ENCODE peak calls at places on chromosomes 7 and 10, in four cellular contexts. N is GM23248, M is aorta, E is Panc1. Q is an unnamed sample.
A peak's percentile ranks its signal among the peaks of the same experiment; 100 is the strongest.

GRCh38 chr7:128810473-128810872 is 18.7 kb downstream of the CCDC136 start:
- DNase-seq in N (peak; percentile 66), M (no peak), E (no peak), Q (no peak)

GRCh38 chr10:123496336-123496735 is 169.8 kb upstream of the GPR26 start:
- DNase-seq in N (peak; percentile 7), M (no peak), E (no peak), Q (no peak)

GRCh38 chr10:89120931-89121907 is 85.9 kb downstream of the CH25H start:
- DNase-seq in N (no peak), M (no peak), E (no peak), Q (no peak)

GRCh38 chr10:25017247-25017590 is 807 bp downstream of the THNSL1 start:
- DNase-seq in N (peak; percentile 40), M (no peak), E (no peak), Q (no peak)

GRCh38 chr7:151113344-151114150 is 27.3 kb downstream of the AGAP3 start:
- DNase-seq in N (peak; percentile 51), M (no peak), E (no peak), Q (no peak)

GRCh38 chr10:43117031-43117776 is 21.0 kb upstream of the CSGALNACT2 start:
- DNase-seq in N (no peak), M (no peak), E (no peak), Q (no peak)

GRCh38 chr7:97313900-97314299 is 196.4 kb downstream of the SDHAF3 start:
- DNase-seq in N (no peak), M (no peak), E (no peak), Q (no peak)

GRCh38 chr7:51346136-51346535 is 29.5 kb upstream of the COBL start:
- DNase-seq in N (no peak), M (no peak), E (no peak), Q (no peak)

GRCh38 chr7:66352071-66352470 is 146.9 kb downstream of the TPST1 start:
- DNase-seq in N (peak; percentile 37), M (no peak), E (no peak), Q (peak; percentile 1)

GRCh38 chr7:45978731-45979211 is 57.7 kb upstream of the IGFBP3 start:
- DNase-seq in N (peak; percentile 60), M (no peak), E (no peak), Q (no peak)

GRCh38 chr7:66007232-66007631 is 25.2 kb upstream of the GUSB start:
- DNase-seq in N (no peak), M (no peak), E (no peak), Q (no peak)

GRCh38 chr7:30469303-30469702 is 9.3 kb downstream of the NOD1 start:
- DNase-seq in N (peak; percentile 99), M (peak; percentile 93), E (no peak), Q (peak; percentile 73)

GRCh38 chr10:125263551-125263950 is 103.2 kb upstream of the CTBP2 start:
- DNase-seq in N (peak; percentile 56), M (no peak), E (peak; percentile 56), Q (no peak)

GRCh38 chr7:44251851-44252250 is 51.1 kb downstream of the YKT6 start:
- DNase-seq in N (no peak), M (no peak), E (no peak), Q (no peak)

GRCh38 chr10:35613597-35614226 is 8.6 kb downstream of the GJD4 start:
- DNase-seq in N (peak; percentile 67), M (no peak), E (no peak), Q (no peak)

GRCh38 chr10:110504111-110504735 is 6.5 kb downstream of the DUSP5 start:
- DNase-seq in N (peak; percentile 88), M (peak; percentile 72), E (no peak), Q (no peak)

GRCh38 chr7:9869566-9869965 is 1104.1 kb upstream of the PHF14 start:
- DNase-seq in N (no peak), M (no peak), E (no peak), Q (no peak)

GRCh38 chr10:132055616-132056015 is 10.1 kb upstream of the JAKMIP3 start:
- DNase-seq in N (no peak), M (no peak), E (no peak), Q (no peak)

GRCh38 chr10:32061440-32061839 is 5.2 kb upstream of the KIF5B start:
- DNase-seq in N (peak; percentile 13), M (no peak), E (no peak), Q (no peak)

GRCh38 chr10:84204122-84204521 is 9.8 kb downstream of the CDHR1 start:
- DNase-seq in N (peak; percentile 18), M (no peak), E (no peak), Q (no peak)

GRCh38 chr7:34758111-34758601 is 100.1 kb downstream of the NPSR1 start:
- DNase-seq in N (no peak), M (no peak), E (no peak), Q (no peak)

GRCh38 chr10:61028861-61029361 is 84.9 kb upstream of the RHOBTB1 start:
- DNase-seq in N (peak; percentile 79), M (no peak), E (no peak), Q (no peak)

GRCh38 chr10:122349758-122350355 is 24.7 kb upstream of the PLEKHA1 start:
- DNase-seq in N (no peak), M (no peak), E (no peak), Q (no peak)

GRCh38 chr10:8998751-8999150 is 944.3 kb downstream of the GATA3 start:
- DNase-seq in N (no peak), M (no peak), E (no peak), Q (no peak)

GRCh38 chr10:132876131-132876860 is 66.1 kb downstream of the CFAP46 start:
- DNase-seq in N (no peak), M (peak; percentile 16), E (no peak), Q (no peak)

GRCh38 chr10:70771311-70772194 is 13.6 kb downstream of the TBATA start:
- DNase-seq in N (no peak), M (no peak), E (no peak), Q (no peak)

GRCh38 chr10:132975976-132976682 is 33.8 kb upstream of the CFAP46 start:
- DNase-seq in N (no peak), M (no peak), E (no peak), Q (no peak)

GRCh38 chr7:101373812-101374612 is 11.3 kb downstream of the COL26A1 start:
- DNase-seq in N (peak; percentile 23), M (no peak), E (no peak), Q (no peak)

GRCh38 chr10:96637709-96638108 is 50.9 kb upstream of the TM9SF3 start:
- DNase-seq in N (no peak), M (no peak), E (no peak), Q (no peak)

GRCh38 chr7:50393076-50393475 is 57.1 kb downstream of the FIGNL1 start:
- DNase-seq in N (no peak), M (no peak), E (no peak), Q (no peak)

GRCh38 chr10:63103971-63104409 is 29.1 kb upstream of the NRBF2 start:
- DNase-seq in N (no peak), M (no peak), E (no peak), Q (peak; percentile 48)

GRCh38 chr7:85065306-85065705 is 121.5 kb downstream of the SEMA3D start:
- DNase-seq in N (peak; percentile 2), M (no peak), E (no peak), Q (no peak)

GRCh38 chr7:85065888-85066485 is 120.9 kb downstream of the SEMA3D start:
- DNase-seq in N (no peak), M (no peak), E (no peak), Q (no peak)

GRCh38 chr7:85067371-85067770 is 119.5 kb downstream of the SEMA3D start:
- DNase-seq in N (no peak), M (no peak), E (no peak), Q (no peak)

GRCh38 chr7:85062651-85063050 is 124.2 kb downstream of the SEMA3D start:
- DNase-seq in N (no peak), M (no peak), E (no peak), Q (no peak)
- H3K27me3 ChIP-seq in N (no peaks in the 10 kb centered on the region), M (no peaks in the 10 kb centered on the region), E (no peaks in the 10 kb centered on the region), Q (no peaks in the 10 kb centered on the region)

GRCh38 chr10:95242581-95243317 is 48.1 kb downstream of the PDLIM1 start:
- DNase-seq in N (peak; percentile 77), M (no peak), E (no peak), Q (peak; percentile 66)

GRCh38 chr10:95243318-95243617 is 47.5 kb downstream of the PDLIM1 start:
- DNase-seq in N (no peak), M (no peak), E (no peak), Q (no peak)

GRCh38 chr10:95240811-95241210 is 46.8 kb downstream of the ACSM6 start:
- DNase-seq in N (no peak), M (no peak), E (no peak), Q (no peak)

GRCh38 chr10:95244152-95244551 is 46.7 kb downstream of the PDLIM1 start:
- DNase-seq in N (no peak), M (no peak), E (no peak), Q (no peak)

GRCh38 chr10:95241533-95241932 is 47.5 kb downstream of the ACSM6 start:
- DNase-seq in N (no peak), M (no peak), E (no peak), Q (no peak)
- H3K36me3 ChIP-seq in N (peaks cover 5% of the 10 kb centered on the region), M (peaks cover 13% of the 10 kb centered on the region), E (peaks cover 5% of the 10 kb centered on the region), Q (peaks cover 8% of the 10 kb centered on the region)

GRCh38 chr10:33116293-33116697 is 158.3 kb upstream of the ITGB1 start:
- DNase-seq in N (peak; percentile 36), M (peak; percentile 49), E (no peak), Q (peak; percentile 52)

GRCh38 chr10:33114451-33114944 is 156.5 kb upstream of the ITGB1 start:
- DNase-seq in N (peak; percentile 80), M (no peak), E (no peak), Q (no peak)

GRCh38 chr10:33111652-33112051 is 153.6 kb upstream of the ITGB1 start:
- DNase-seq in N (no peak), M (no peak), E (no peak), Q (no peak)

GRCh38 chr10:33115720-33116119 is 157.7 kb upstream of the ITGB1 start:
- DNase-seq in N (peak; percentile 63), M (no peak), E (no peak), Q (no peak)

GRCh38 chr10:33113111-33113856 is 155.3 kb upstream of the ITGB1 start:
- DNase-seq in N (peak; percentile 85), M (no peak), E (no peak), Q (no peak)
- H3K27ac ChIP-seq in N (peak overlapping the region; percentile 50), M (no peak overlapping the region), E (peak overlapping the region; percentile 54), Q (no peak overlapping the region)

GRCh38 chr10:129530486-129531065 is 63.5 kb downstream of the MGMT start:
- DNase-seq in N (no peak), M (no peak), E (no peak), Q (no peak)

GRCh38 chr10:129533281-129533680 is 66.2 kb downstream of the MGMT start:
- DNase-seq in N (no peak), M (no peak), E (no peak), Q (no peak)

GRCh38 chr10:129531195-129531968 is 64.3 kb downstream of the MGMT start:
- DNase-seq in N (peak; percentile 71), M (no peak), E (no peak), Q (no peak)

GRCh38 chr10:129532838-129533237 is 65.8 kb downstream of the MGMT start:
- DNase-seq in N (no peak), M (no peak), E (no peak), Q (no peak)

DNA sequence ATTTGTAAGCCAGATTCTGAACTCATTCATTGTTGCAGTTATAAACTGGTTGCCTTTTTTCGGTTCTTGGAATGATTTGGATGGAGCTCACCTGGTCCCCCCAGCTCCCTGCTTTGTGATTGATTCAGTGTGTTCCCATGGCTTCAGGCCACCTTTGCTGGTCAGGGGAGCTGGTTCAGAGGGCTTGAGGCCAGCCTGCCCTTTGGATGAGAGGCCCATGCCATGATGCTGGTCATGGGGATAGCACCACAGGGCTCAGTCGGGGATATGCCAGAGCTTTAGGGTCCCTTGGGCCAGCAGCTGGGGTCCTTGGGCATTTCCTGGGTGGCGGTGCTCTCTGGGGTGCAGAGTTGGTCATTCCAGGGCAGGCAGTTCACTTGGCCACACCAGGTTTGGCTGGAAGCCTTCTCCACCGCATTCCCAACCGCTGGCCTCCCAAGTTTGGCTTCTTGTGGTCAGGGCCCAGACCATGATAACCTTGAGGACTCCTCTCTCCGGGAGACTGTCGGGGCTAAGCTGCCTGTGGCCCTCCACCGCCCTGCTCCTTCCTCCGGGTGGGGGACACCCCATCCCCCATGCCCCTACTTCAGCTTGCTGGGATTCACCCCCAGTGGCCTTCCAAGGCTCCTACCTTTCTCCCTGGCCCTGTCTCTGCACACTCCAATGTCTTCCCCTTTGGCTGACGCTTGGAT is 65.1 kb downstream of the MGMT start:
- DNase-seq in N (no peak), M (no peak), E (no peak), Q (no peak)
- H3K27me3 ChIP-seq in N (no peaks in the 10 kb centered on the region), M (no peaks in the 10 kb centered on the region), E (no peaks in the 10 kb centered on the region), Q (no peaks in the 10 kb centered on the region)